ENCODE peak calls at places on chromosome 19, in five cellular contexts. One of them, this sample, is unnamed. For H3K4me1 and H3K9me3, the result is how much of the 10 kb centered on the place peaks cover.

GRCh38 chr19:35228177-35228930 is at the start of gene FAM187B:
- DNase-seq in right cardiac atrium: no peak
- DNase-seq in adrenal gland: peak
- DNase-seq in GM23248: no peak
- DNase-seq in stomach: no peak
- DNase-seq in this sample: no peak

GRCh38 chr19:50835785-50836542 is 2.6 kb upstream of the KLK15 start:
- DNase-seq in GM23248: peak
- DNase-seq in adrenal gland: peak
- DNase-seq in stomach: peak
- DNase-seq in right cardiac atrium: peak
- DNase-seq in this sample: peak

GRCh38 chr19:10430505-10431253 is 10.3 kb downstream of the PDE4A start:
- DNase-seq in stomach: peak
- DNase-seq in adrenal gland: no peak
- DNase-seq in GM23248: peak
- DNase-seq in right cardiac atrium: peak
- DNase-seq in this sample: no peak

GRCh38 chr19:38213911-38214625 is 10.0 kb downstream of the DPF1 start:
- DNase-seq in stomach: no peak
- DNase-seq in adrenal gland: no peak
- DNase-seq in right cardiac atrium: no peak
- DNase-seq in GM23248: peak
- DNase-seq in this sample: peak

GRCh38 chr19:22735911-22736645 is 47.9 kb downstream of the ZNF99 start:
- DNase-seq in GM23248: no peak
- DNase-seq in stomach: no peak
- DNase-seq in right cardiac atrium: no peak
- DNase-seq in adrenal gland: no peak
- DNase-seq in this sample: peak

GRCh38 chr19:55593096-55593772 is 6.1 kb downstream of the FIZ1 start:
- DNase-seq in stomach: no peak
- DNase-seq in GM23248: no peak
- DNase-seq in adrenal gland: no peak
- DNase-seq in right cardiac atrium: no peak
- DNase-seq in this sample: no peak

GRCh38 chr19:22052644-22053013 is 345 bp downstream of the ZNF257 start:
- DNase-seq in stomach: no peak
- DNase-seq in right cardiac atrium: peak
- DNase-seq in adrenal gland: no peak
- DNase-seq in GM23248: peak
- DNase-seq in this sample: no peak

GRCh38 chr19:38155453-38155852 is 68.6 kb downstream of the DPF1 start:
- DNase-seq in adrenal gland: no peak
- DNase-seq in GM23248: peak
- DNase-seq in right cardiac atrium: no peak
- DNase-seq in stomach: no peak
- DNase-seq in this sample: no peak

GRCh38 chr19:19321143-19321577 is 531 bp downstream of the MAU2 start:
- DNase-seq in stomach: no peak
- DNase-seq in GM23248: peak
- DNase-seq in adrenal gland: no peak
- DNase-seq in right cardiac atrium: peak
- DNase-seq in this sample: peak

GRCh38 chr19:5244351-5244750 is 96.3 kb downstream of the PTPRS start:
- DNase-seq in right cardiac atrium: no peak
- DNase-seq in stomach: no peak
- DNase-seq in adrenal gland: no peak
- DNase-seq in GM23248: no peak
- DNase-seq in this sample: no peak

GRCh38 chr19:31232871-31233270 is 116.4 kb downstream of the TSHZ3 start:
- DNase-seq in adrenal gland: no peak
- DNase-seq in right cardiac atrium: no peak
- DNase-seq in stomach: no peak
- DNase-seq in GM23248: peak
- DNase-seq in this sample: no peak

GRCh38 chr19:6161271-6161850 is 25.9 kb downstream of the ACSBG2 start:
- DNase-seq in GM23248: peak
- DNase-seq in stomach: no peak
- DNase-seq in adrenal gland: peak
- DNase-seq in right cardiac atrium: peak
- DNase-seq in this sample: no peak

GRCh38 chr19:20840371-20840770 is 64.3 kb downstream of the ZNF66 start:
- DNase-seq in adrenal gland: no peak
- DNase-seq in right cardiac atrium: no peak
- DNase-seq in GM23248: no peak
- DNase-seq in stomach: no peak
- DNase-seq in this sample: no peak

GRCh38 chr19:47004012-47004465 is 15.6 kb upstream of the NPAS1 start:
- DNase-seq in right cardiac atrium: no peak
- DNase-seq in GM23248: no peak
- DNase-seq in adrenal gland: no peak
- DNase-seq in stomach: no peak
- DNase-seq in this sample: no peak

GRCh38 chr19:42191855-42192254 is 25.6 kb downstream of the DEDD2 start:
- DNase-seq in stomach: peak
- DNase-seq in right cardiac atrium: no peak
- DNase-seq in adrenal gland: no peak
- DNase-seq in GM23248: peak
- DNase-seq in this sample: no peak

GRCh38 chr19:858868-859843 is at the start of gene CFD:
- DNase-seq in adrenal gland: peak
- DNase-seq in stomach: peak
- DNase-seq in GM23248: peak
- DNase-seq in right cardiac atrium: peak
- DNase-seq in this sample: no peak

GRCh38 chr19:55312621-55313117 is 12.5 kb downstream of the TMEM150B start:
- DNase-seq in GM23248: no peak
- DNase-seq in right cardiac atrium: no peak
- DNase-seq in adrenal gland: peak
- DNase-seq in stomach: no peak
- DNase-seq in this sample: no peak

GRCh38 chr19:15488489-15489226 is 9.4 kb upstream of the PGLYRP2 start:
- DNase-seq in adrenal gland: no peak
- DNase-seq in stomach: no peak
- DNase-seq in right cardiac atrium: peak
- DNase-seq in GM23248: peak
- DNase-seq in this sample: no peak

GRCh38 chr19:10474962-10475451 is 28.1 kb downstream of the KEAP1 start:
- DNase-seq in adrenal gland: no peak
- DNase-seq in GM23248: no peak
- DNase-seq in right cardiac atrium: no peak
- DNase-seq in stomach: no peak
- DNase-seq in this sample: no peak

GRCh38 chr19:53580871-53581835 is 43.2 kb downstream of the ZNF331 start:
- DNase-seq in adrenal gland: no peak
- DNase-seq in GM23248: no peak
- DNase-seq in right cardiac atrium: no peak
- DNase-seq in stomach: no peak
- DNase-seq in this sample: no peak

GRCh38 chr19:19212866-19213265 is 1.1 kb downstream of the NCAN start:
- DNase-seq in GM23248: no peak
- DNase-seq in right cardiac atrium: no peak
- DNase-seq in adrenal gland: no peak
- DNase-seq in stomach: no peak
- DNase-seq in this sample: no peak

GRCh38 chr19:19067276-19068072 is 3.7 kb downstream of the SLC25A42 start:
- DNase-seq in GM23248: peak
- DNase-seq in adrenal gland: no peak
- DNase-seq in stomach: no peak
- DNase-seq in right cardiac atrium: no peak
- DNase-seq in this sample: no peak

GRCh38 chr19:38004505-38005223 is 97.7 kb downstream of the SIPA1L3 start:
- DNase-seq in right cardiac atrium: peak
- DNase-seq in GM23248: peak
- DNase-seq in adrenal gland: peak
- DNase-seq in stomach: peak
- DNase-seq in this sample: peak

GRCh38 chr19:18847516-18848463 is 16.0 kb downstream of the UPF1 start:
- DNase-seq in GM23248: peak
- DNase-seq in adrenal gland: no peak
- DNase-seq in stomach: no peak
- DNase-seq in right cardiac atrium: no peak
- DNase-seq in this sample: no peak

GRCh38 chr19:15810335-15810734 is 5.1 kb downstream of the OR10H1 start:
- DNase-seq in stomach: peak
- DNase-seq in GM23248: peak
- DNase-seq in adrenal gland: no peak
- DNase-seq in right cardiac atrium: no peak
- DNase-seq in this sample: no peak

GRCh38 chr19:45115809-45116615 is 23.0 kb downstream of the PPP1R37 start:
- DNase-seq in adrenal gland: no peak
- DNase-seq in right cardiac atrium: no peak
- DNase-seq in stomach: no peak
- DNase-seq in GM23248: no peak
- DNase-seq in this sample: no peak

GRCh38 chr19:16260794-16261161 is 63.1 kb downstream of the AP1M1 start:
- DNase-seq in GM23248: no peak
- DNase-seq in stomach: no peak
- DNase-seq in adrenal gland: no peak
- DNase-seq in right cardiac atrium: peak
- DNase-seq in this sample: no peak

GRCh38 chr19:38378866-38379265 is 4.5 kb downstream of the PSMD8 start:
- DNase-seq in adrenal gland: no peak
- DNase-seq in right cardiac atrium: peak
- DNase-seq in stomach: no peak
- DNase-seq in GM23248: peak
- DNase-seq in this sample: no peak

GRCh38 chr19:49359851-49360845 is 2.1 kb downstream of the TEAD2 start:
- DNase-seq in adrenal gland: no peak
- DNase-seq in GM23248: no peak
- DNase-seq in stomach: no peak
- DNase-seq in right cardiac atrium: peak
- DNase-seq in this sample: no peak

GRCh38 chr19:39517432-39517831 is 2.5 kb downstream of the SELENOV start:
- DNase-seq in adrenal gland: no peak
- DNase-seq in stomach: no peak
- DNase-seq in right cardiac atrium: no peak
- DNase-seq in GM23248: no peak
- DNase-seq in this sample: no peak

GRCh38 chr19:39516270-39516669 is 1.3 kb downstream of the SELENOV start:
- DNase-seq in GM23248: no peak
- DNase-seq in right cardiac atrium: no peak
- DNase-seq in stomach: no peak
- DNase-seq in adrenal gland: no peak
- DNase-seq in this sample: no peak

GRCh38 chr19:39518458-39518857 is 3.5 kb downstream of the SELENOV start:
- DNase-seq in adrenal gland: no peak
- DNase-seq in GM23248: no peak
- DNase-seq in right cardiac atrium: no peak
- DNase-seq in stomach: no peak
- DNase-seq in this sample: no peak

GRCh38 chr19:39520541-39521204 is 5.7 kb downstream of the SELENOV start:
- DNase-seq in GM23248: no peak
- DNase-seq in stomach: no peak
- DNase-seq in right cardiac atrium: no peak
- DNase-seq in adrenal gland: no peak
- DNase-seq in this sample: no peak

GRCh38 chr19:39518975-39519374 is 4.0 kb downstream of the SELENOV start:
- DNase-seq in adrenal gland: no peak
- DNase-seq in stomach: no peak
- DNase-seq in right cardiac atrium: no peak
- DNase-seq in GM23248: no peak
- DNase-seq in this sample: no peak
- H3K4me3 ChIP-seq in adrenal gland: no peak
- H3K4me3 ChIP-seq in stomach: no peak
- H3K4me3 ChIP-seq in right cardiac atrium: no peak
- H3K4me3 ChIP-seq in GM23248: no peak
- H3K4me3 ChIP-seq in this sample: no peak

DNA sequence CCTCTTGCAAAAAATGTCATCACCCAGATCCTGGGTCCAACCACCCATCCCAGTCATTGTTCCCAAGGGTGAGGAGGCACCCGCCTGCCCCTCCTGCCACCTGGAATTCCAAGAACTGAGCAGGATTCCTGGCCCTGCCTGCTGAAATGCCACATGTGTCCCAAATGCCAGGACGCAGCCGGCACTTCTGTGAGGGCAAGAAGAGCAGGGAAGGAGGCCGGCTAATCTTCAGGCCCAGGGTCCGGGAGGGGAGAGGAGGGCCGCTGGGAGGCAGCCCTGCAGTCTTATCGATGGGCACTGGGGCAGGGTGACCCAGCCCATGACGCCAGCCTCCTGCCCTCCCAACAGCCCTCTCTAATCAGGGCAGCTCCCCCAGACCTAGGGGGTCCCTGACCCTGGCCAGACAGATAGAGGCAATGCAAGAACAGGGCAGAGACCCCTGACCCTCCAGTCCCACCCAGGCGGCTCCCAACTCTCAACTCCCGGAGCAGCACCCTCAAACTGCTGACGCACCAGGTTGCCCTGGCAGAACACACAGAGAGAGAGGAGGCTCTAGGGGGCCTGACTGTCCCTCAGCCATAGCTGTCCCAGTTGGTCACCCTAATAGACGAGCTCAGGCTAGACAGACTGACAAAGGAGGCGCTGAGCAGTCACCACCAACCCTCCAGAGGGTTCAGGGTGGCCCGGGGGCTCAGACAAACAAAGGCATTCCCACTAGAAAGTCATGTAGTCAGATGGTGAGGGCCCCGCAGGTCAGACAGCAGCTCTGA is 1.5 kb downstream of the MFSD12 start:
- DNase-seq in adrenal gland: no peak
- DNase-seq in GM23248: no peak
- DNase-seq in right cardiac atrium: peak
- DNase-seq in stomach: no peak
- DNase-seq in this sample: peak
- H3K4me1 ChIP-seq in adrenal gland: under half
- H3K4me1 ChIP-seq in GM23248: under half
- H3K4me1 ChIP-seq in right cardiac atrium: under half
- H3K4me1 ChIP-seq in stomach: under half
- H3K4me1 ChIP-seq in this sample: under half

GRCh38 chr19:52520013-52520412 is 7.5 kb upstream of the ZNF808 start:
- DNase-seq in stomach: no peak
- DNase-seq in right cardiac atrium: no peak
- DNase-seq in adrenal gland: no peak
- DNase-seq in GM23248: no peak
- DNase-seq in this sample: no peak
- H3K9me3 ChIP-seq in stomach: half or more
- H3K9me3 ChIP-seq in right cardiac atrium: under half
- H3K9me3 ChIP-seq in adrenal gland: under half
- H3K9me3 ChIP-seq in GM23248: under half
- H3K9me3 ChIP-seq in this sample: under half

DNA sequence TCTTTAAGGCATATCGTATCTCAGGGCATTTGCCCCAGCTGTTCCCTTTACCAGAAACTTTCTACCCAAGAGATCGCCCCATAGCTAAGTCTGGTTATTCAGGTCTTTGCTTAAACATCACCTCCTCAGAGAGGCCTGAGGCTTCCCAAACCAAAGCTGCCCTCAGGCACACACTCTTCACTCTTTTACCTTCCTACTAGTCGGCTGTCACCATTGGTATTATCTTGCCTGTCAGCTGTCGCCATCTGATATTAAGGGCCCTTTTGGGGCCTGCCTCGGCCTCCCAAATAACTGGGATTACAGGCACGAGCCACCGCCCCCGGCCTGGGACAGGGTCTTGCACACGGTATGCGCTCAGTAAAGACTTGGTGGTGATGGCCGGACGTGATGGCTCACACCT is 1.0 kb downstream of the GADD45GIP1 start:
- DNase-seq in adrenal gland: no peak
- DNase-seq in stomach: no peak
- DNase-seq in right cardiac atrium: no peak
- DNase-seq in GM23248: peak
- DNase-seq in this sample: no peak
- H3K4me3 ChIP-seq in adrenal gland: peak
- H3K4me3 ChIP-seq in stomach: peak
- H3K4me3 ChIP-seq in right cardiac atrium: no peak
- H3K4me3 ChIP-seq in GM23248: peak
- H3K4me3 ChIP-seq in this sample: peak

This sample was measured in SJSA1.